ENCODE peak calls at places on chromosomes 3 and 15, in eight cellular contexts. C, D, U, R, P, J, G and Q are unnamed samples.

GRCh38 chr3:130831716-130832400 is 62.0 kb upstream of the ATP2C1 start:
- DNase-seq in C (peak), D (no peak), U (no peak), R (no peak), P (no peak), J (peak), G (no peak), Q (no peak)

GRCh38 chr3:7813412-7813811 is 688.2 kb upstream of the LMCD1 start:
- DNase-seq in C (no peak), D (no peak), U (no peak), R (no peak), P (no peak), J (no peak), G (no peak), Q (no peak)

GRCh38 chr3:170488802-170489201 is 70.1 kb downstream of the CLDN11 start:
- DNase-seq in C (no peak), D (no peak), U (peak), R (no peak), P (no peak), J (no peak), G (no peak), Q (no peak)

GRCh38 chr15:91965501-91966180 is 112.1 kb downstream of the SLCO3A1 start:
- DNase-seq in C (no peak), D (peak), U (peak), R (no peak), P (no peak), J (no peak), G (no peak), Q (peak)

GRCh38 chr15:72758195-72758594 is 25.4 kb downstream of the ADPGK start:
- DNase-seq in C (no peak), D (peak), U (no peak), R (no peak), P (no peak), J (no peak), G (no peak), Q (no peak)

GRCh38 chr3:38136272-38136806 is 588 bp downstream of the ACAA1 start:
- DNase-seq in C (peak), D (no peak), U (no peak), R (no peak), P (peak), J (no peak), G (no peak), Q (peak)

GRCh38 chr3:195238626-195239118 is 32.3 kb downstream of the XXYLT1 start:
- DNase-seq in C (no peak), D (no peak), U (no peak), R (no peak), P (peak), J (no peak), G (peak), Q (no peak)

GRCh38 chr15:79923068-79923514 is 26.3 kb upstream of the MTHFS start:
- DNase-seq in C (peak), D (peak), U (peak), R (peak), P (peak), J (peak), G (no peak), Q (peak)

GRCh38 chr15:57591822-57592367 is at the start of gene MYZAP:
- DNase-seq in C (peak), D (peak), U (peak), R (peak), P (peak), J (peak), G (no peak), Q (peak)

GRCh38 chr15:34837246-34838016 is 42.1 kb upstream of the ACTC1 start:
- DNase-seq in C (no peak), D (peak), U (no peak), R (no peak), P (no peak), J (no peak), G (no peak), Q (no peak)

GRCh38 chr15:101128696-101129095 is 123.2 kb downstream of the CHSY1 start:
- DNase-seq in C (no peak), D (no peak), U (no peak), R (no peak), P (no peak), J (no peak), G (no peak), Q (no peak)

GRCh38 chr15:67836477-67836876 is 3.4 kb downstream of the RNU6-1 start:
- DNase-seq in C (peak), D (peak), U (no peak), R (no peak), P (peak), J (peak), G (no peak), Q (no peak)

GRCh38 chr3:132245547-132245946 is 71.7 kb upstream of the ACP3 start:
- DNase-seq in C (no peak), D (no peak), U (peak), R (no peak), P (no peak), J (no peak), G (no peak), Q (no peak)

GRCh38 chr15:91625506-91625905 is 228.0 kb upstream of the SLCO3A1 start:
- DNase-seq in C (no peak), D (no peak), U (no peak), R (no peak), P (no peak), J (no peak), G (peak), Q (no peak)

GRCh38 chr15:88894819-88895767 is at the start of gene HAPLN3:
- DNase-seq in C (peak), D (no peak), U (no peak), R (no peak), P (peak), J (peak), G (no peak), Q (no peak)

GRCh38 chr3:53938645-53939044 is 47.0 kb upstream of the SELENOK start:
- DNase-seq in C (peak), D (peak), U (no peak), R (no peak), P (peak), J (peak), G (no peak), Q (peak)

GRCh38 chr15:77630064-77630463 is 2.6 kb downstream of the LINGO1 start:
- DNase-seq in C (no peak), D (no peak), U (no peak), R (no peak), P (no peak), J (no peak), G (no peak), Q (no peak)

GRCh38 chr3:51145811-51146585 is 239.1 kb upstream of the MANF start:
- DNase-seq in C (no peak), D (no peak), U (no peak), R (no peak), P (no peak), J (no peak), G (no peak), Q (no peak)

GRCh38 chr15:41530363-41530956 is 13.6 kb downstream of the RPAP1 start:
- DNase-seq in C (no peak), D (no peak), U (no peak), R (no peak), P (no peak), J (no peak), G (no peak), Q (no peak)

GRCh38 chr15:40081691-40082194 is 26.9 kb downstream of the BMF start:
- DNase-seq in C (peak), D (peak), U (peak), R (peak), P (peak), J (no peak), G (no peak), Q (peak)

GRCh38 chr3:72150634-72151412 is 365.9 kb upstream of the PROK2 start:
- DNase-seq in C (peak), D (no peak), U (no peak), R (no peak), P (no peak), J (no peak), G (no peak), Q (no peak)

GRCh38 chr3:11059090-11059798 is 66.7 kb downstream of the SLC6A1 start:
- DNase-seq in C (no peak), D (peak), U (no peak), R (no peak), P (peak), J (peak), G (no peak), Q (peak)

GRCh38 chr15:66621491-66622467 is 56.0 kb upstream of the LCTL start:
- DNase-seq in C (no peak), D (no peak), U (no peak), R (no peak), P (peak), J (peak), G (no peak), Q (no peak)

GRCh38 chr15:69156726-69157381 is 3.6 kb upstream of the GLCE start:
- DNase-seq in C (no peak), D (no peak), U (no peak), R (no peak), P (no peak), J (no peak), G (no peak), Q (no peak)

GRCh38 chr3:33980252-33980651 is 181.8 kb downstream of the PDCD6IP start:
- DNase-seq in C (no peak), D (peak), U (no peak), R (no peak), P (no peak), J (no peak), G (no peak), Q (no peak)

GRCh38 chr15:92336588-92336987 is 57.1 kb upstream of the ST8SIA2 start:
- DNase-seq in C (no peak), D (no peak), U (no peak), R (no peak), P (no peak), J (no peak), G (no peak), Q (no peak)

GRCh38 chr15:70835415-70835814 is 18.5 kb downstream of the LARP6 start:
- DNase-seq in C (no peak), D (no peak), U (no peak), R (peak), P (peak), J (no peak), G (peak), Q (no peak)

GRCh38 chr15:66014639-66015182 is 145.4 kb downstream of the RAB11A start:
- DNase-seq in C (no peak), D (no peak), U (no peak), R (no peak), P (no peak), J (no peak), G (no peak), Q (no peak)

GRCh38 chr3:76063019-76063418 is 277.7 kb upstream of the ZNF717 start:
- DNase-seq in C (no peak), D (peak), U (no peak), R (no peak), P (no peak), J (no peak), G (no peak), Q (no peak)

GRCh38 chr3:33250712-33251111 is 26.5 kb upstream of the FBXL2 start:
- DNase-seq in C (no peak), D (no peak), U (no peak), R (no peak), P (no peak), J (no peak), G (no peak), Q (no peak)

GRCh38 chr3:122533931-122534334 is 19.2 kb upstream of the KPNA1 start:
- DNase-seq in C (no peak), D (peak), U (peak), R (no peak), P (no peak), J (no peak), G (no peak), Q (peak)

GRCh38 chr15:91561371-91562100 is 292.0 kb upstream of the SLCO3A1 start:
- DNase-seq in C (no peak), D (peak), U (peak), R (no peak), P (no peak), J (no peak), G (no peak), Q (no peak)

GRCh38 chr15:78103406-78104118 is 11.2 kb downstream of the SH2D7 start:
- DNase-seq in C (peak), D (no peak), U (no peak), R (no peak), P (no peak), J (no peak), G (no peak), Q (no peak)

GRCh38 chr15:84949043-84949442 is 32.6 kb upstream of the PDE8A start:
- DNase-seq in C (no peak), D (no peak), U (no peak), R (no peak), P (no peak), J (no peak), G (no peak), Q (no peak)

GRCh38 chr3:156160653-156161052 is 40.3 kb downstream of the KCNAB1 start:
- DNase-seq in C (no peak), D (no peak), U (no peak), R (no peak), P (no peak), J (no peak), G (peak), Q (no peak)

GRCh38 chr3:71282976-71283375 is 300.6 kb downstream of the FOXP1 start:
- DNase-seq in C (no peak), D (no peak), U (no peak), R (no peak), P (no peak), J (no peak), G (no peak), Q (no peak)

GRCh38 chr3:5022966-5023776 is 43.9 kb downstream of the BHLHE40 start:
- DNase-seq in C (peak), D (peak), U (peak), R (no peak), P (peak), J (no peak), G (no peak), Q (peak)

GRCh38 chr15:101372149-101372577 is 77.1 kb upstream of the SNRPA1 start:
- DNase-seq in C (no peak), D (no peak), U (no peak), R (no peak), P (no peak), J (no peak), G (no peak), Q (no peak)

GRCh38 chr3:12837295-12837986 is 3.9 kb downstream of the RPL32 start:
- DNase-seq in C (no peak), D (no peak), U (no peak), R (no peak), P (no peak), J (no peak), G (no peak), Q (no peak)
- TF ChIP-seq POLR2A in C (no peak), D (no peak), U (no peak), R (no peak), P (no peak), J (no peak), G (no peak), Q (no peak)

GRCh38 chr3:28348637-28349396 is at the start of the genes AZI2 and ZCWPW2:
- DNase-seq in C (peak), D (peak), U (peak), R (peak), P (peak), J (peak), G (peak), Q (peak)
- TF ChIP-seq POLR2A in C (no peak), D (peak), U (peak), R (peak), P (peak), J (peak), G (peak), Q (peak)

GRCh38 chr3:186620213-186621092 is 7.6 kb downstream of the AHSG start:
- DNase-seq in C (no peak), D (no peak), U (no peak), R (no peak), P (no peak), J (no peak), G (no peak), Q (no peak)

GRCh38 chr3:186621894-186622650 is 9.2 kb downstream of the AHSG start:
- DNase-seq in C (no peak), D (no peak), U (no peak), R (no peak), P (no peak), J (no peak), G (no peak), Q (no peak)

GRCh38 chr3:186618318-186618938 is 5.6 kb downstream of the AHSG start:
- DNase-seq in C (no peak), D (no peak), U (no peak), R (no peak), P (no peak), J (no peak), G (no peak), Q (no peak)

GRCh38 chr3:186617038-186617934 is 4.4 kb downstream of the AHSG start:
- DNase-seq in C (peak), D (peak), U (peak), R (peak), P (peak), J (peak), G (no peak), Q (peak)

DNA sequence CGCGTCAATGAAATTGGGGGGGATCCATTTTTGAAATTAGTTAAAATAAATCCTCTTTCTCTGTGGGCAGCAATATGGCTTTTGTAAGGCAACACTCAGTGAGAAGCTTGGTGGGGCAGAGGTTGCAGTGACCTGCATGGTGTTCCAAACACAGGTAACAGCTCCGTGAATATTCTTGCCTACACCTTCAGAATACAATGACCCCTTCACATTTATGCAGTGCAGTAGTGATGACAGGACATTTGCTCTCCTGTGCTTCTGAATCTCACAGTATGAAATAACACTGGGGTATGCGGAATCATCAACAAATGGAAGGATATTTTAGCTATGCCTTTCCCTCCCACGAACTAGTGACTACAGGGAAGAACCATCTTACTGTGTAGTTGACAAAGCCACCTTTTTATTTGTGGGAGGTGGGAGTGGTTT is 6.9 kb downstream of the AHSG start:
- DNase-seq in C (no peak), D (no peak), U (no peak), R (no peak), P (no peak), J (no peak), G (no peak), Q (no peak)
- TF ChIP-seq POLR2A in C (no peak), D (no peak), U (no peak), R (no peak), P (no peak), J (no peak), G (no peak), Q (no peak)

GRCh38 chr3:107525954-107526305 is 3.2 kb downstream of the BBX start:
- DNase-seq in C (no peak), D (no peak), U (no peak), R (no peak), P (no peak), J (no peak), G (no peak), Q (no peak)

GRCh38 chr3:107524214-107525100 is 1.7 kb downstream of the BBX start:
- DNase-seq in C (peak), D (peak), U (peak), R (peak), P (peak), J (no peak), G (no peak), Q (peak)

GRCh38 chr3:107523361-107524213 is 825 bp downstream of the BBX start:
- DNase-seq in C (peak), D (peak), U (peak), R (peak), P (peak), J (peak), G (peak), Q (peak)

GRCh38 chr3:107522510-107523360 is at the start of gene BBX:
- DNase-seq in C (peak), D (peak), U (peak), R (peak), P (peak), J (peak), G (peak), Q (peak)

GRCh38 chr3:107525101-107525953 is 2.6 kb downstream of the BBX start:
- DNase-seq in C (peak), D (peak), U (no peak), R (peak), P (peak), J (peak), G (no peak), Q (peak)
- TF ChIP-seq POLR2A in C (no peak), D (peak), U (no peak), R (no peak), P (no peak), J (peak), G (no peak), Q (no peak)

GRCh38 chr3:149577801-149578200 is 80.0 kb downstream of the WWTR1 start:
- DNase-seq in C (no peak), D (no peak), U (no peak), R (no peak), P (no peak), J (no peak), G (no peak), Q (no peak)

GRCh38 chr3:149579161-149579560 is 78.7 kb downstream of the WWTR1 start:
- DNase-seq in C (no peak), D (no peak), U (no peak), R (no peak), P (no peak), J (no peak), G (no peak), Q (no peak)

GRCh38 chr3:149576071-149576564 is 81.7 kb downstream of the WWTR1 start:
- DNase-seq in C (no peak), D (no peak), U (no peak), R (no peak), P (peak), J (no peak), G (no peak), Q (no peak)

GRCh38 chr3:149572796-149573414 is 84.9 kb downstream of the WWTR1 start:
- DNase-seq in C (no peak), D (no peak), U (no peak), R (no peak), P (no peak), J (no peak), G (no peak), Q (no peak)

GRCh38 chr3:149575213-149575961 is 82.4 kb downstream of the WWTR1 start:
- DNase-seq in C (no peak), D (no peak), U (no peak), R (no peak), P (peak), J (no peak), G (no peak), Q (no peak)
- TF ChIP-seq POLR2A in C (no peak), D (peak), U (no peak), R (no peak), P (no peak), J (no peak), G (no peak), Q (no peak)

GRCh38 chr3:180989291-180990163 is at the start of gene DNAJC19:
- DNase-seq in C (peak), D (peak), U (peak), R (peak), P (peak), J (peak), G (peak), Q (peak)
- TF ChIP-seq POLR2A in C (no peak), D (peak), U (peak), R (peak), P (peak), J (peak), G (peak), Q (peak)

GRCh38 chr3:125055913-125056705 is at the start of gene HEG1:
- DNase-seq in C (peak), D (peak), U (peak), R (peak), P (peak), J (peak), G (peak), Q (peak)

GRCh38 chr3:125053304-125053699 is 2.5 kb downstream of the HEG1 start:
- DNase-seq in C (no peak), D (no peak), U (no peak), R (no peak), P (no peak), J (no peak), G (no peak), Q (no peak)

GRCh38 chr3:125052671-125053303 is 3.0 kb downstream of the HEG1 start:
- DNase-seq in C (no peak), D (peak), U (no peak), R (no peak), P (no peak), J (no peak), G (no peak), Q (no peak)

GRCh38 chr3:125055165-125055912 is 458 bp downstream of the HEG1 start:
- DNase-seq in C (no peak), D (no peak), U (no peak), R (peak), P (peak), J (peak), G (no peak), Q (peak)

GRCh38 chr3:125054436-125055164 is 1.2 kb downstream of the HEG1 start:
- DNase-seq in C (no peak), D (peak), U (no peak), R (no peak), P (peak), J (no peak), G (no peak), Q (peak)
- TF ChIP-seq POLR2A in C (no peak), D (no peak), U (no peak), R (no peak), P (peak), J (no peak), G (peak), Q (peak)